ENCODE peak calls at places on chromosomes 11 and 22, in five cellular contexts. J is cardiac muscle cell, B is GM10248, O is AG04449, K is dorsolateral prefrontal cortex. C is an unnamed sample.

GRCh38 chr22:44697423-44698179 is 4.4 kb upstream of the PRR5 start:
- DNase-seq in J (peak), B (peak), K (peak), O (no peak), C (peak)

GRCh38 chr22:50298937-50299656 is 8.3 kb downstream of the PLXNB2 start:
- DNase-seq in B (no peak), O (no peak), K (no peak), J (no peak), C (no peak)

GRCh38 chr11:128361451-128362020 is 225.8 kb downstream of the ETS1 start:
- DNase-seq in K (no peak), J (peak), O (peak), B (no peak), C (no peak)

GRCh38 chr11:82194521-82194920 is 539.1 kb downstream of the FAM181B start:
- DNase-seq in K (no peak), J (no peak), O (no peak), B (no peak), C (no peak)

GRCh38 chr11:203056-203944 is 3.9 kb downstream of the BET1L start:
- DNase-seq in O (no peak), B (no peak), K (no peak), J (no peak), C (peak)

GRCh38 chr11:122229078-122229477 is 113.1 kb upstream of the BLID start:
- DNase-seq in K (no peak), B (no peak), J (no peak), O (no peak), C (no peak)

GRCh38 chr11:41115066-41115465 is 344.4 kb downstream of the LRRC4C start:
- DNase-seq in K (no peak), J (no peak), O (no peak), B (no peak), C (no peak)

GRCh38 chr22:41909290-41910049 is 5.4 kb downstream of the SHISA8 start:
- DNase-seq in B (no peak), O (no peak), K (no peak), J (no peak), C (no peak)

GRCh38 chr11:8531982-8532381 is 62.0 kb downstream of the STK33 start:
- DNase-seq in J (no peak), B (peak), O (no peak), K (no peak), C (no peak)

GRCh38 chr22:47294571-47294970 is 532.1 kb downstream of the TBC1D22A start:
- DNase-seq in J (no peak), K (peak), B (no peak), O (no peak), C (no peak)

GRCh38 chr11:27857588-27857987 is 157.3 kb upstream of the BDNF start:
- DNase-seq in K (no peak), O (no peak), J (no peak), B (no peak), C (no peak)

GRCh38 chr11:67504950-67505561 is at the start of gene PITPNM1:
- DNase-seq in B (peak), K (peak), J (peak), O (no peak), C (peak)

GRCh38 chr22:42918500-42918899 is 61.4 kb upstream of the ARFGAP3 start:
- DNase-seq in B (no peak), O (no peak), K (no peak), J (no peak), C (no peak)

GRCh38 chr11:18022419-18022818 is 9.6 kb upstream of the SERGEF start:
- DNase-seq in J (no peak), O (no peak), B (no peak), K (no peak), C (no peak)

GRCh38 chr22:44428941-44429615 is 69.0 kb downstream of the RTL6 start:
- DNase-seq in O (no peak), B (no peak), K (no peak), J (no peak), C (no peak)

GRCh38 chr11:26765323-26765722 is 43.5 kb upstream of the SLC5A12 start:
- DNase-seq in J (peak), K (no peak), O (no peak), B (no peak), C (no peak)

GRCh38 chr22:39543095-39543494 is 10.5 kb upstream of the RPS19BP1 start:
- DNase-seq in K (no peak), B (no peak), O (no peak), J (peak), C (no peak)

GRCh38 chr11:9663699-9664275 is at the start of gene SWAP70:
- DNase-seq in K (peak), O (peak), J (peak), B (peak), C (peak)

GRCh38 chr22:50008151-50009040 is 4.2 kb downstream of the IL17REL start:
- DNase-seq in B (no peak), O (no peak), J (no peak), K (no peak), C (no peak)

GRCh38 chr11:71991494-71991893 is 7.2 kb upstream of the IL18BP start:
- DNase-seq in K (no peak), O (no peak), J (no peak), B (peak), C (no peak)

GRCh38 chr11:107017433-107018227 is 646 bp downstream of the GUCY1A2 start:
- DNase-seq in B (peak), K (peak), O (no peak), J (peak), C (peak)

GRCh38 chr22:24071686-24072085 is 60.6 kb downstream of the CABIN1 start:
- DNase-seq in B (no peak), K (no peak), J (no peak), O (no peak), C (no peak)

GRCh38 chr11:112280268-112281126 is 19.8 kb upstream of the PLET1 start:
- DNase-seq in J (peak), O (no peak), B (peak), K (peak), C (peak)

GRCh38 chr11:112281776-112282175 is 21.1 kb upstream of the PLET1 start:
- DNase-seq in O (no peak), B (no peak), J (no peak), K (no peak), C (no peak)

GRCh38 chr11:112278803-112279202 is 18.1 kb upstream of the PLET1 start:
- DNase-seq in J (no peak), K (no peak), B (no peak), O (no peak), C (no peak)

GRCh38 chr11:112277937-112278336 is 17.3 kb upstream of the PLET1 start:
- DNase-seq in J (no peak), O (no peak), B (no peak), K (no peak), C (no peak)

GRCh38 chr11:112279901-112280267 is 19.2 kb upstream of the PLET1 start:
- DNase-seq in B (peak), K (peak), J (peak), O (no peak), C (peak)
- TF ChIP-seq CTCF in B (peak), K (peak), J (peak), O (peak), C (no peak)

DNA sequence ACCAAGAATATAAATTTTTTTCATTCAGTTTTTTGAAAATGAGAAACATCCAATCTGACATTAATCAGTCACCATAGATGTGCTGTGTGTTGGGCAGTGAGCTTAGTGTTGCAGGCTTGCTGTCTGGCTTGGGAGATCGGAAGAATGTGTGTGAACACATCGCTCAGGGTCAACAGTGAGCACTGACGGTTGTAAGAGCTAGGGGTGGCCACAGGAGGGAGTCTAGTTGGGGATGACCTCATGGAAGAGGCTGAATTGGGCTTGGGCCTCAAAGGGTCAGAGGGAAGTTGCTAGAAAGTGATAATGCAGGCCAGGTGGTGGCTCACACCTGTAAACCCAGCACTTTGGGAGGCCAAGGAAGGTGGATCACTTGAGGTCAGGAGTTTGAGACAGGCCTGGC is 375.4 kb downstream of the DDX10 start:
- DNase-seq in J (no peak), O (no peak), B (no peak), K (no peak), C (no peak)
- TF ChIP-seq CTCF in J (peak), O (no peak), B (no peak), K (no peak), C (no peak)

GRCh38 chr22:37242395-37242918 is 1.6 kb downstream of the RAC2 start:
- DNase-seq in O (no peak), K (no peak), J (peak), B (peak), C (peak)
- TF ChIP-seq CTCF in O (no peak), K (no peak), J (no peak), B (no peak), C (no peak)

GRCh38 chr11:77088236-77089003 is 14.2 kb upstream of the OMP start:
- DNase-seq in K (no peak), J (no peak), O (no peak), B (no peak), C (no peak)
- TF ChIP-seq CTCF in K (no peak), J (no peak), O (no peak), B (no peak), C (no peak)

GRCh38 chr11:58963551-58964075 is 24.3 kb downstream of the GLYATL1 start:
- DNase-seq in B (no peak), J (peak), K (no peak), O (no peak), C (no peak)

GRCh38 chr11:58957922-58958321 is 18.6 kb downstream of the GLYATL1 start:
- DNase-seq in O (no peak), J (no peak), K (no peak), B (peak), C (no peak)

DNA sequence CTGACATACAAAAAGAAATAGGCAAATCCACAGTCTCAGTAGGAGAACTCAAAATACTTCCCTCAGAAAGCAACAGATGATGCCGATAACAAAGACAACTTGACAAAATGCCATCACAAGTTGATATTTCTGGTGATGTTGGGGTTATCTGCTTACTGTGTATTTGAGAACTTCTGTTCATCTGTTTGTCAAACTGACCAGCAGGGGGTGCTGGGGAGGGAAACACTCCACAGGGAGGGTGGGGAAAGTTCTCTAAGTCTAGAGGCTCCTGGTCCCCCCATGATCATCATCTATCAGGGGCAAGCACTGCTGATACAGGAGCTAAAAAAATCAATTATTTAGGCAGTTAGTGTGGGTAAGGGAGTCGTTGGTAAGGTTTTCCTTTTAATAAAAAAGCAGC is 19.2 kb downstream of the GLYATL1 start:
- DNase-seq in B (peak), J (peak), K (no peak), O (no peak), C (peak)
- TF ChIP-seq CTCF in B (peak), J (peak), K (peak), O (no peak), C (no peak)

GRCh38 chr11:95739108-95739507 is 50.5 kb downstream of the FAM76B start:
- DNase-seq in B (no peak), J (no peak), O (no peak), K (no peak), C (no peak)
- TF ChIP-seq CTCF in B (peak), J (no peak), O (no peak), K (no peak), C (no peak)